ENCODE peak calls at places on chromosomes 2 and 18, in five cellular contexts. Z is pons; C is CD8-positive, alpha-beta memory T cell; V is posterior cingulate gyrus; O is astrocyte of the spinal cord. R is an unnamed sample.

GRCh38 chr2:123085479-123085878 is 939.6 kb upstream of the CNTNAP5 start:
- DNase-seq in Z (no peak), C (no peak), V (no peak), O (no peak), R (no peak)

GRCh38 chr2:201854221-201854801 is 48.0 kb downstream of the CDK15 start:
- DNase-seq in Z (no peak), C (no peak), V (no peak), O (peak), R (no peak)

GRCh38 chr2:75155115-75155514 is 44.2 kb downstream of the TACR1 start:
- DNase-seq in Z (no peak), C (no peak), V (no peak), O (no peak), R (no peak)

GRCh38 chr2:172552547-172553291 is 3.2 kb upstream of the PDK1 start:
- DNase-seq in Z (no peak), C (no peak), V (no peak), O (peak), R (no peak)

GRCh38 chr18:35361570-35362321 is 15.4 kb downstream of the ZNF396 start:
- DNase-seq in Z (no peak), C (no peak), V (no peak), O (no peak), R (no peak)

GRCh38 chr18:54647176-54647575 is 56.1 kb downstream of the DYNAP start:
- DNase-seq in Z (no peak), C (no peak), V (no peak), O (peak), R (no peak)

GRCh38 chr2:392181-392920 is 104.5 kb upstream of the ALKAL2 start:
- DNase-seq in Z (no peak), C (no peak), V (no peak), O (no peak), R (no peak)

GRCh38 chr2:140990416-140990815 is 1140.4 kb downstream of the LRP1B start:
- DNase-seq in Z (no peak), C (no peak), V (no peak), O (peak), R (no peak)

GRCh38 chr2:199798881-199799580 is 52.0 kb downstream of the FTCDNL1 start:
- DNase-seq in Z (peak), C (no peak), V (peak), O (peak), R (no peak)

GRCh38 chr2:195658541-195658890 is 1.5 kb downstream of the SLC39A10 start:
- DNase-seq in Z (peak), C (peak), V (no peak), O (peak), R (no peak)

GRCh38 chr2:141591787-141592186 is 539.0 kb downstream of the LRP1B start:
- DNase-seq in Z (no peak), C (no peak), V (no peak), O (no peak), R (no peak)

GRCh38 chr2:19355416-19355821 is 3.0 kb downstream of the OSR1 start:
- DNase-seq in Z (no peak), C (no peak), V (no peak), O (no peak), R (no peak)

GRCh38 chr2:58906151-58906645 is 665.1 kb upstream of the FANCL start:
- DNase-seq in Z (no peak), C (no peak), V (no peak), O (no peak), R (no peak)

GRCh38 chr2:203804070-203804469 is 63.5 kb upstream of the CTLA4 start:
- DNase-seq in Z (no peak), C (peak), V (peak), O (peak), R (no peak)

GRCh38 chr2:209523041-209523740 is 99.3 kb downstream of the MAP2 start:
- DNase-seq in Z (no peak), C (no peak), V (peak), O (no peak), R (no peak)

GRCh38 chr18:57959278-57959677 is 84.7 kb upstream of the NEDD4L start:
- DNase-seq in Z (peak), C (peak), V (no peak), O (peak), R (no peak)

GRCh38 chr2:67616749-67617148 is 219.6 kb downstream of the ETAA1 start:
- DNase-seq in Z (no peak), C (no peak), V (no peak), O (peak), R (no peak)

GRCh38 chr2:48251437-48252148 is 278.4 kb upstream of the STON1 start:
- DNase-seq in Z (no peak), C (no peak), V (no peak), O (no peak), R (no peak)

GRCh38 chr2:230870544-230871360 is 6.0 kb downstream of the ITM2C start:
- DNase-seq in Z (peak), C (no peak), V (no peak), O (no peak), R (no peak)

GRCh38 chr2:164877927-164878326 is 36.3 kb upstream of the COBLL1 start:
- DNase-seq in Z (no peak), C (no peak), V (no peak), O (no peak), R (no peak)